ENCODE peak calls at places on chromosomes 13 and 19, in four cellular contexts. I is IMR-90, Z is H1, E is tibial nerve. B is an unnamed sample.

GRCh38 chr19:48424694-48425219 is 21.0 kb upstream of the GRWD1 start:
- DNase-seq in I (peak; percentile 72), Z (no peak), E (no peak), B (no peak)

GRCh38 chr19:53432088-53432661 is 391 bp downstream of the ZNF761 start:
- DNase-seq in I (peak; percentile 13), Z (no peak), E (no peak), B (peak; percentile 10)

GRCh38 chr13:71240906-71241305 is 626.1 kb downstream of the DACH1 start:
- DNase-seq in I (no peak), Z (no peak), E (no peak), B (no peak)

GRCh38 chr19:18415177-18415867 is 3.9 kb upstream of the SSBP4 start:
- DNase-seq in I (peak; percentile 66), Z (no peak), E (peak; percentile 61), B (no peak)

GRCh38 chr19:47421844-47422395 is 2.6 kb upstream of the MEIS3 start:
- DNase-seq in I (no peak), Z (no peak), E (no peak), B (no peak)

GRCh38 chr13:49840266-49840665 is 47.8 kb upstream of the KPNA3 start:
- DNase-seq in I (peak; percentile 14), Z (no peak), E (no peak), B (no peak)

GRCh38 chr13:32159147-32159869 is 127.7 kb downstream of the FRY start:
- DNase-seq in I (peak; percentile 45), Z (no peak), E (no peak), B (no peak)

GRCh38 chr19:48351341-48351752 is 12.4 kb downstream of the TMEM143 start:
- DNase-seq in I (peak; percentile 26), Z (no peak), E (peak; percentile 44), B (no peak)

GRCh38 chr13:59607780-59608233 is 555.9 kb downstream of the DIAPH3 start:
- DNase-seq in I (no peak), Z (no peak), E (no peak), B (no peak)

GRCh38 chr13:29583073-29583785 is 12.3 kb downstream of the SLC7A1 start:
- DNase-seq in I (peak; percentile 76), Z (no peak), E (no peak), B (no peak)

GRCh38 chr19:3547301-3547731 is 8.3 kb downstream of the TEKTIP1 start:
- DNase-seq in I (no peak), Z (no peak), E (no peak), B (no peak)

GRCh38 chr13:80083516-80084085 is 257.3 kb downstream of the SPRY2 start:
- DNase-seq in I (peak; percentile 5), Z (no peak), E (no peak), B (no peak)

GRCh38 chr19:4045597-4046361 is 20.9 kb downstream of the ZBTB7A start:
- DNase-seq in I (no peak), Z (no peak), E (no peak), B (no peak)

GRCh38 chr19:15452111-15453047 is 2.6 kb upstream of the WIZ start:
- DNase-seq in I (peak; percentile 58), Z (peak; percentile 91), E (peak; percentile 90), B (peak; percentile 86)

GRCh38 chr13:30863796-30864195 is 42.3 kb upstream of the MEDAG start:
- DNase-seq in I (no peak), Z (no peak), E (no peak), B (no peak)

GRCh38 chr13:59746291-59746962 is 417.3 kb downstream of the DIAPH3 start:
- DNase-seq in I (peak; percentile 62), Z (no peak), E (no peak), B (no peak)

GRCh38 chr19:38321646-38322323 is 2.1 kb downstream of the KCNK6 start:
- DNase-seq in I (peak; percentile 27), Z (no peak), E (no peak), B (no peak)

GRCh38 chr19:39347332-39348227 is 5.4 kb downstream of the SAMD4B start:
- DNase-seq in I (peak; percentile 53), Z (no peak), E (no peak), B (no peak)
- H3K4me1 ChIP-seq in I (peaks cover 17% of the 10 kb centered on the region), Z (peaks cover 5% of the 10 kb centered on the region), E (peaks cover 39% of the 10 kb centered on the region), B (peaks cover 61% of the 10 kb centered on the region)

DNA sequence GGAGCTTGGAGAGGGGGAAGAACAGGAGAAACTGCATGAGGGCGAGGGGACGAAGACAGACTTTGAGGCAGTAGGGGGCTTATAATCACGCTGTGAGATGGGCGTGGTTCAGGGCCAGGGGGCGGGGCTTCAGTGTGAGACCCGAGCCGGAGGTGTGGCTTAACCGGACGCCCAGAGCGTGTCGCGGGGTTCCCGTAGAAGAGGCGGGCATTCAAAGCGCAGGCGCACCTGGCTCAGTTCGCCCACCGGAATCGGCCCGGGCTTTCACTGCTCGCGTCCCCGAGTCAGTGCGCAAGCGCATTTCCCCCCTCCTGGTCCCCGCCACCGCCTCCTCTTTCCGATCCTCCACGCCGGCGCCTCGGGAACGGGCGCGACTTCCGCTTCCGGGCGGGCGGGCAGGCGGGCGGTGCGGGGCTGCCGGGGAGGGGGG is 225 bp upstream of the ZNF865 start:
- DNase-seq in I (peak; percentile 96), Z (peak; percentile 94), E (peak; percentile 90), B (peak; percentile 96)
- TF ChIP-seq POLR2A in I (peak; percentile 48), Z (peak; percentile 49), E (no peak), B (peak; percentile 36)

GRCh38 chr19:1808395-1808731 is 3.7 kb downstream of the ATP8B3 start:
- DNase-seq in I (no peak), Z (no peak), E (no peak), B (no peak)

GRCh38 chr19:1807695-1808394 is 4.2 kb downstream of the ATP8B3 start:
- DNase-seq in I (no peak), Z (no peak), E (no peak), B (no peak)

GRCh38 chr19:1810439-1811160 is 1.5 kb downstream of the ATP8B3 start:
- DNase-seq in I (no peak), Z (no peak), E (no peak), B (no peak)

GRCh38 chr19:1811472-1811894 is 593 bp downstream of the ATP8B3 start:
- DNase-seq in I (peak; percentile 67), Z (no peak), E (peak; percentile 26), B (peak; percentile 75)

DNA sequence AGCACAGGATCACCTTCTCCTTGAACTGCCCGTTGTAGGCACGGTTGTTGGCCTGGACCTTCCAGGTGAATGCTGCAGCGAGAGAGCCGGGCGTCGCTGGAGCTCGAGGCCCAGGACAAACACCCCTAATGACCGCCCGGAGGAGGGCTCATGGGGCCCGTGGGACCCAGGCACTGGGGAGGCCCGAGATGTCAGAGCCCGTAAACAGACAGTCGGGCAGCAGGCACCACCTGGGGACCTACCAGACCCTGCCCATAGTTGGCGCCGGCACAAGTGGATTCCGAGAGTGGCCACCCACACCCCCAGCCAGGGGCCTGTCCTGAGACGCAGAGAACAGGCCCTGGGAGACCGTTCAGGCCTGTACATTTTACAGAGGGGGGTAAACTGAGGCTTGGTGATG is 2.4 kb downstream of the ATP8B3 start:
- DNase-seq in I (no peak), Z (no peak), E (no peak), B (no peak)
- H3K4me3 ChIP-seq in I (no peak overlapping the region), Z (no peak overlapping the region), E (no peak overlapping the region), B (no peak overlapping the region)

GRCh38 chr13:106522112-106522511 is 13.3 kb downstream of the EFNB2 start:
- DNase-seq in I (no peak), Z (no peak), E (no peak), B (no peak)

GRCh38 chr13:106524108-106524507 is 11.4 kb downstream of the EFNB2 start:
- DNase-seq in I (no peak), Z (no peak), E (no peak), B (no peak)

GRCh38 chr13:106521101-106521799 is 14.2 kb downstream of the EFNB2 start:
- DNase-seq in I (no peak), Z (no peak), E (no peak), B (no peak)

GRCh38 chr13:106523566-106523965 is 11.9 kb downstream of the EFNB2 start:
- DNase-seq in I (no peak), Z (no peak), E (no peak), B (no peak)

DNA sequence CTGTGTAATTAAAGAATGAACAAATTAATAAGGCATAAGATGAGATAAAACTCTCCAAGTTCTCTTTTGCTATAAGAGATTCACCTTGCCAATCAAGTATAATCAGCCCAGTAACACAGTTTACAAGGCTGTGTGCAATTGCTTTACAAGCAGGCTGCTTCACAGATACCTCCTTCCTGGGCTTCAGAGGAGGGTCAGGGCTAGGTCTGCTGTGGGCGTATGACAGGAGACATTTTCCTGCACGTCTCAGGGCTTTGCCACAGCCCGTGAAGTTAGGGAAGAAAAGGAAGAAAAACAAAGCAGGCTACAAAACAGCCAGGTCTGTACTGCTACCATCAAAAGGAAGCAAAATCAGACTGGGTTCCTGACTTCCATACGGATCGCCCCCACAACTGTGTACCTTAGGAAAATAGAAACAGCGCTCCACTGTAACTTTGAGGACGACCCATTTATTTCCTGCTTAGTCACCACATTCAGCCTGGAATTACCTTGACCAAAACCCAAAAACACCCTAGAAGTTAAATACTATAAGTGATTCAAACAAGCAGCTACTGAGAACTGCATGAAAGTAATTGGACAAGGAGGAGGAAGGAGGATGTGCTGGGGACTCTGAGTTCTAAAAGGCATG is 12.4 kb downstream of the EFNB2 start:
- DNase-seq in I (no peak), Z (no peak), E (no peak), B (no peak)
- H3K4me1 ChIP-seq in I (peaks cover 6% of the 10 kb centered on the region), Z (peaks cover 12% of the 10 kb centered on the region), E (no peaks in the 10 kb centered on the region), B (peaks cover 25% of the 10 kb centered on the region)

GRCh38 chr19:6678690-6679109 is 8.7 kb upstream of the TNFSF14 start:
- DNase-seq in I (no peak), Z (no peak), E (no peak), B (no peak)
- TF ChIP-seq POLR2A in I (no peak), Z (no peak), E (no peak), B (no peak)

GRCh38 chr13:113109151-113110047 is 3.8 kb downstream of the F7 start:
- DNase-seq in I (no peak), Z (no peak), E (no peak), B (no peak)
- H3K4me3 ChIP-seq in I (no peak overlapping the region), Z (peak overlapping the region; percentile 26), E (no peak overlapping the region), B (no peak overlapping the region)

GRCh38 chr19:43612374-43612773 is 486 bp downstream of the SRRM5 start:
- DNase-seq in I (no peak), Z (no peak), E (no peak), B (no peak)

GRCh38 chr19:43610493-43610892 is 1.4 kb upstream of the SRRM5 start:
- DNase-seq in I (peak; percentile 7), Z (no peak), E (no peak), B (no peak)

GRCh38 chr19:43609872-43610271 is 2.0 kb upstream of the SRRM5 start:
- DNase-seq in I (no peak), Z (no peak), E (no peak), B (no peak)

GRCh38 chr19:43607238-43608205 is 4.4 kb upstream of the SRRM5 start:
- DNase-seq in I (no peak), Z (no peak), E (no peak), B (no peak)

DNA sequence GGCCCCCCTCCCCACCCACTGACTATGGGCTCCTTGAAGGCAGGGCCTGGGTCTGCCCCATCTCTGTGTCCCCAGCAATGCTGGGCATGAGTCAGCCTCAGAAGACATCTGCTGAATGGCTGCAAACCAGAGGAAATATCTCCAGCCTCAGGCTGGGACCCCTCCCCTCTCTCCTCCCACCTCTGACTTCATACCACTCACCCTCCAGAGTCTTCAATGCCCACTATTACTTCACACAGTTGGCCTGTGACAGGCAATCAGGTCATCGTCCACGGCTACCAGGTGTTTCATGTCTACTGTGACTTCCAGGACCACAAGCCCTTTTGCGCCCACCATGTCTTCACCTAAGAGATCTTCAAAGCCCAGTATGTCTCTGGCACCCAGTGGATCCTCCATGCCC is at the start of gene SRRM5:
- DNase-seq in I (no peak), Z (no peak), E (no peak), B (no peak)
- H3K4me1 ChIP-seq in I (no peaks in the 10 kb centered on the region), Z (no peaks in the 10 kb centered on the region), E (no peaks in the 10 kb centered on the region), B (no peaks in the 10 kb centered on the region)